ENCODE peak calls at places on chromosomes 4 and X, in nine cellular contexts. W, H, O, G, J, C, K, X and E are unnamed samples.

GRCh38 chrX:144896323-144896722 is 351.0 kb upstream of the SPANXN1 start:
- DNase-seq in W (peak), H (no peak), O (no peak), G (no peak), J (no peak), C (no peak), K (no peak), X (no peak), E (no peak)

GRCh38 chr4:25454491-25454890 is 77.4 kb downstream of the ANAPC4 start:
- DNase-seq in W (no peak), H (no peak), O (no peak), G (no peak), J (no peak), C (no peak), K (no peak), X (no peak), E (no peak)

GRCh38 chrX:105527759-105528158 is 294.6 kb upstream of the NRK start:
- DNase-seq in W (no peak), H (no peak), O (peak), G (no peak), J (no peak), C (no peak), K (no peak), X (no peak), E (peak)

GRCh38 chr4:46425775-46426400 is 36.0 kb upstream of the GABRA2 start:
- DNase-seq in W (no peak), H (no peak), O (no peak), G (no peak), J (no peak), C (no peak), K (no peak), X (no peak), E (no peak)

GRCh38 chr4:148831945-148832344 is 389.7 kb upstream of the NR3C2 start:
- DNase-seq in W (peak), H (no peak), O (no peak), G (peak), J (no peak), C (no peak), K (no peak), X (peak), E (peak)

GRCh38 chr4:91127891-91128290 is 1000.7 kb downstream of the CCSER1 start:
- DNase-seq in W (no peak), H (peak), O (peak), G (no peak), J (no peak), C (no peak), K (no peak), X (no peak), E (no peak)

GRCh38 chr4:153115322-153116100 is 88.7 kb upstream of the TRIM2 start:
- DNase-seq in W (peak), H (no peak), O (peak), G (peak), J (no peak), C (peak), K (peak), X (peak), E (peak)

GRCh38 chr4:8648816-8649630 is 56.5 kb downstream of the CPZ start:
- DNase-seq in W (no peak), H (no peak), O (no peak), G (no peak), J (no peak), C (no peak), K (no peak), X (no peak), E (no peak)

GRCh38 chr4:67393699-67394281 is 151.5 kb downstream of the CENPC start:
- DNase-seq in W (no peak), H (no peak), O (no peak), G (peak), J (no peak), C (peak), K (no peak), X (peak), E (no peak)

GRCh38 chrX:48972214-48973164 is 845 bp upstream of the KCND1 start:
- DNase-seq in W (no peak), H (peak), O (peak), G (peak), J (no peak), C (no peak), K (no peak), X (peak), E (no peak)

GRCh38 chr4:1400861-1401408 is 5.3 kb downstream of the NKX1-1 start:
- DNase-seq in W (no peak), H (no peak), O (no peak), G (no peak), J (no peak), C (no peak), K (no peak), X (no peak), E (no peak)